ENCODE peak calls at places on chromosomes 16 and 17, in seven cellular contexts. A is effector memory CD8-positive, alpha-beta T cell; X is Right ventricle myocardium superior; K is left ventricle myocardium superior; O is activated CD8-positive, alpha-beta T cell treated with anti-CD3 and anti-CD28 coated beads for 36 hours; I is heart left ventricle; G is natural killer cell treated with Interleukin-12 subunit alpha and Interleukin-12 subunit beta and Interleukin-15 and Interleukin-18, amount 100 ng/mL, for 72 hours. L is an unnamed sample.

GRCh38 chr16:81779540-81780320 is 639 bp downstream of the PLCG2 start:
- ATAC-seq in X (peak), K (peak), G (peak), A (peak), I (peak), O (peak), L (no peak)

GRCh38 chr17:54102246-54102645 is 279.5 kb downstream of the KIF2B start:
- ATAC-seq in O (no peak), G (no peak), I (no peak), K (no peak), X (no peak), A (no peak), L (no peak)

GRCh38 chr16:19898924-19899604 is 14.4 kb upstream of the GPRC5B start:
- ATAC-seq in I (peak), X (peak), K (peak), A (peak), G (no peak), O (peak), L (no peak)

GRCh38 chr17:21286771-21287702 is 2.5 kb downstream of the MAP2K3 start:
- ATAC-seq in K (no peak), O (peak), X (no peak), A (peak), I (no peak), G (no peak), L (no peak)

GRCh38 chr17:39663688-39664580 is 1.2 kb upstream of the TCAP start:
- ATAC-seq in O (no peak), K (peak), G (no peak), I (peak), A (no peak), X (peak), L (no peak)

GRCh38 chr16:80200079-80200478 is 340.7 kb upstream of the DYNLRB2 start:
- ATAC-seq in O (no peak), X (no peak), I (no peak), K (no peak), A (no peak), G (no peak), L (no peak)

GRCh38 chr16:48910214-48910613 is 300.2 kb upstream of the N4BP1 start:
- ATAC-seq in A (no peak), K (no peak), I (no peak), X (no peak), G (peak), O (no peak), L (no peak)

GRCh38 chr17:76987486-76987885 is 119.3 kb downstream of the MGAT5B start:
- ATAC-seq in X (no peak), O (no peak), G (peak), K (no peak), I (no peak), A (no peak), L (no peak)

GRCh38 chr16:89565256-89565505 is 4.7 kb downstream of the RPL13 start:
- ATAC-seq in K (no peak), I (no peak), A (no peak), X (no peak), O (no peak), G (no peak), L (no peak)

GRCh38 chr16:69833357-69833781 is 71.2 kb downstream of the WWP2 start:
- ATAC-seq in X (peak), K (peak), I (peak), G (no peak), O (no peak), A (no peak), L (no peak)

GRCh38 chr16:3058173-3059030 is 7.0 kb upstream of the IL32 start:
- ATAC-seq in K (peak), A (peak), I (peak), O (peak), G (peak), X (peak), L (no peak)

GRCh38 chr17:38729368-38729885 is 714 bp upstream of the CISD3 start:
- ATAC-seq in A (no peak), K (no peak), X (no peak), I (no peak), O (no peak), G (no peak), L (no peak)

GRCh38 chr17:62882878-62883277 is 74.8 kb upstream of the MARCHF10 start:
- ATAC-seq in G (no peak), I (no peak), A (no peak), X (no peak), K (no peak), O (peak), L (no peak)

GRCh38 chr16:87877942-87878507 is 8.7 kb upstream of the SLC7A5 start:
- ATAC-seq in G (no peak), X (no peak), A (peak), K (no peak), I (no peak), O (peak), L (no peak)

GRCh38 chr16:57576429-57576870 is 34.0 kb downstream of the ADGRG5 start:
- ATAC-seq in I (peak), X (peak), G (peak), K (peak), A (peak), O (peak), L (peak)

GRCh38 chr16:81932668-81933067 is 78.6 kb downstream of the SDR42E1 start:
- ATAC-seq in I (no peak), A (no peak), O (no peak), X (no peak), K (no peak), G (no peak), L (no peak)

GRCh38 chr17:19021622-19022083 is 17.1 kb upstream of the FAM83G start:
- ATAC-seq in I (no peak), A (no peak), X (no peak), K (no peak), O (no peak), G (no peak), L (no peak)

GRCh38 chr17:3799181-3799627 is 1.8 kb downstream of the ITGAE start:
- ATAC-seq in G (no peak), O (no peak), X (no peak), I (no peak), A (no peak), K (no peak), L (no peak)

GRCh38 chr17:33778505-33779398 is 476.3 kb upstream of the CCL2 start:
- ATAC-seq in G (no peak), I (peak), O (peak), K (peak), X (peak), A (no peak), L (no peak)

GRCh38 chr16:69260506-69260905 is 50.6 kb upstream of the VPS4A start:
- ATAC-seq in G (no peak), A (no peak), O (no peak), I (no peak), K (no peak), X (no peak), L (no peak)

GRCh38 chr17:67558740-67559380 is 158.9 kb upstream of the NOL11 start:
- ATAC-seq in I (peak), A (no peak), K (peak), G (no peak), O (no peak), X (peak), L (peak)

GRCh38 chr16:11405331-11406176 is 60.3 kb downstream of the RMI2 start:
- ATAC-seq in K (no peak), X (no peak), O (peak), I (no peak), A (no peak), G (peak), L (no peak)

GRCh38 chr16:79317026-79317425 is 283.5 kb downstream of the MAF start:
- ATAC-seq in K (no peak), A (no peak), I (no peak), G (no peak), O (no peak), X (no peak), L (no peak)

GRCh38 chr16:88282221-88283041 is 100.3 kb upstream of the ZNF469 start:
- ATAC-seq in A (no peak), G (no peak), X (peak), K (peak), O (no peak), I (no peak), L (no peak)

L was measured in gastroesophageal sphincter.